ENCODE peak calls at places on chromosomes 7 and 10, in four cellular contexts. One of them, this sample, is unnamed.

GRCh38 chr10:62075912-62076311 is 174.4 kb downstream of the ARID5B start:
- DNase-seq in GM23248: peak; percentile 56
- DNase-seq in mesendoderm: no peak
- DNase-seq in neural progenitor cell: no peak
- DNase-seq in this sample: no peak

GRCh38 chr7:8263048-8263447 is 1.1 kb upstream of the ICA1 start:
- DNase-seq in mesendoderm: no peak
- DNase-seq in neural progenitor cell: no peak
- DNase-seq in GM23248: no peak
- DNase-seq in this sample: no peak

GRCh38 chr7:6589829-6590644 is at the start of gene INTS15:
- DNase-seq in GM23248: peak; percentile 91
- DNase-seq in mesendoderm: peak; percentile 87
- DNase-seq in neural progenitor cell: peak; percentile 94
- DNase-seq in this sample: peak; percentile 30

GRCh38 chr10:3206516-3207157 is 34.1 kb upstream of the PITRM1 start:
- DNase-seq in neural progenitor cell: no peak
- DNase-seq in mesendoderm: no peak
- DNase-seq in GM23248: no peak
- DNase-seq in this sample: no peak

GRCh38 chr10:7153750-7154149 is 257.1 kb downstream of the SFMBT2 start:
- DNase-seq in mesendoderm: no peak
- DNase-seq in neural progenitor cell: no peak
- DNase-seq in GM23248: no peak
- DNase-seq in this sample: no peak

GRCh38 chr7:157490465-157490912 is 153.7 kb downstream of the DNAJB6 start:
- DNase-seq in GM23248: peak; percentile 12
- DNase-seq in mesendoderm: no peak
- DNase-seq in neural progenitor cell: no peak
- DNase-seq in this sample: no peak

GRCh38 chr7:148924011-148924410 is 39.9 kb upstream of the EZH2 start:
- DNase-seq in neural progenitor cell: no peak
- DNase-seq in mesendoderm: no peak
- DNase-seq in GM23248: no peak
- DNase-seq in this sample: no peak

GRCh38 chr7:128408709-128409434 is 910 bp downstream of the IMPDH1 start:
- DNase-seq in neural progenitor cell: peak; percentile 76
- DNase-seq in GM23248: peak; percentile 57
- DNase-seq in mesendoderm: peak; percentile 6
- DNase-seq in this sample: no peak

GRCh38 chr10:92573091-92573797 is 649 bp downstream of the IDE start:
- DNase-seq in mesendoderm: peak; percentile 68
- DNase-seq in neural progenitor cell: peak; percentile 57
- DNase-seq in GM23248: peak; percentile 84
- DNase-seq in this sample: no peak

GRCh38 chr7:87213252-87213651 is 6.3 kb downstream of the TMEM243 start:
- DNase-seq in mesendoderm: no peak
- DNase-seq in GM23248: no peak
- DNase-seq in neural progenitor cell: no peak
- DNase-seq in this sample: no peak

GRCh38 chr10:121188005-121188404 is 336.8 kb downstream of the WDR11 start:
- DNase-seq in mesendoderm: peak; percentile 75
- DNase-seq in GM23248: no peak
- DNase-seq in neural progenitor cell: peak; percentile 52
- DNase-seq in this sample: no peak

GRCh38 chr10:121617176-121617575 is 18.9 kb upstream of the FGFR2 start:
- DNase-seq in GM23248: no peak
- DNase-seq in neural progenitor cell: no peak
- DNase-seq in mesendoderm: no peak
- DNase-seq in this sample: no peak

GRCh38 chr10:44056206-44056605 is 328.7 kb downstream of the CXCL12 start:
- DNase-seq in neural progenitor cell: no peak
- DNase-seq in mesendoderm: no peak
- DNase-seq in GM23248: peak; percentile 32
- DNase-seq in this sample: no peak

GRCh38 chr7:999921-1000593 is 17.1 kb downstream of the CYP2W1 start:
- DNase-seq in GM23248: no peak
- DNase-seq in neural progenitor cell: no peak
- DNase-seq in mesendoderm: no peak
- DNase-seq in this sample: no peak

GRCh38 chr7:1005303-1005702 is 22.3 kb downstream of the CYP2W1 start:
- DNase-seq in GM23248: no peak
- DNase-seq in neural progenitor cell: no peak
- DNase-seq in mesendoderm: no peak
- DNase-seq in this sample: no peak

GRCh38 chr7:1007901-1008300 is 24.9 kb downstream of the CYP2W1 start:
- DNase-seq in GM23248: no peak
- DNase-seq in mesendoderm: no peak
- DNase-seq in neural progenitor cell: no peak
- DNase-seq in this sample: no peak

GRCh38 chr7:1000594-1000935 is 17.6 kb downstream of the CYP2W1 start:
- DNase-seq in GM23248: no peak
- DNase-seq in mesendoderm: no peak
- DNase-seq in neural progenitor cell: no peak
- DNase-seq in this sample: no peak

GRCh38 chr7:1004018-1004880 is 21.3 kb downstream of the CYP2W1 start:
- DNase-seq in mesendoderm: no peak
- DNase-seq in GM23248: no peak
- DNase-seq in neural progenitor cell: no peak
- DNase-seq in this sample: no peak
- H3K4me3 ChIP-seq in mesendoderm: no peak overlapping the region
- H3K4me3 ChIP-seq in GM23248: no peak overlapping the region
- H3K4me3 ChIP-seq in neural progenitor cell: no peak overlapping the region
- H3K4me3 ChIP-seq in this sample: no peak overlapping the region

DNA sequence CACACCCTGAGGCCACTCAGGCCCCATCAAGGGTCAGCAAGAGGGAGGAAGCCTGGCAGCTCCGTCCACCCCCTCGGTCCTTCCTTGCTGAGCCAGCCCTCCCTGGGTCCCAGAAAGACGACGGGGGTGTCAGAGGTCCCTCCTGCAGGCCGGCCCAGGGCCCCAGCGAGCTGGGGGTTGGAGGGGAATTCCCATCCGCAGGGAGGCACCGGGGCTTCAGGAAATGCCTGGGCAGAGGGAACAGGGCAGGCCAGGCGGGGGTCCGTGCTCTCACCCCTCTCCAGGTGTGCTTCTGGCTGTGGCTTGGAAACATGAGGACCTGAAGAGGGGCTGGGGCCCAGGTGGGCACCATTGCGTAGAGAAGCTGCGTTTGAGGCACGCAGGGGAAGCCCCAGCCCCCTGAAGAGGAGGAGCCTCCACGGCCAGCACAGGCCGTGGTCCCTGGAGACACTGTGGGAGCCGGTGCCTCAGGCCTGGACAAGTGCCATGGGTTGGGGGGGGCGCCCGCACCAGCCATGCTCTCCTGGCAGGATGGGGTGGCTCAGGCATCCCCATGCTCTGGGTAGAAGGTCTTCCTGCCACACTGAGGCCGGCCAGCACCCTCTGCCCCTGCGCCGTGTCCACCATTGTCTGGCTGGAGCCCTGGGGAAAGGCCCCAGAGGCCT is 66.7 kb downstream of the PDGFA start:
- DNase-seq in GM23248: no peak
- DNase-seq in neural progenitor cell: no peak
- DNase-seq in mesendoderm: no peak
- DNase-seq in this sample: no peak
- H3K4me3 ChIP-seq in GM23248: no peak overlapping the region
- H3K4me3 ChIP-seq in neural progenitor cell: no peak overlapping the region
- H3K4me3 ChIP-seq in mesendoderm: no peak overlapping the region
- H3K4me3 ChIP-seq in this sample: no peak overlapping the region

GRCh38 chr7:95594185-95594584 is 2.1 kb downstream of the PDK4 start:
- DNase-seq in mesendoderm: no peak
- DNase-seq in GM23248: no peak
- DNase-seq in neural progenitor cell: no peak
- DNase-seq in this sample: no peak
- H3K4me3 ChIP-seq in mesendoderm: no peak overlapping the region
- H3K4me3 ChIP-seq in GM23248: no peak overlapping the region
- H3K4me3 ChIP-seq in neural progenitor cell: no peak overlapping the region
- H3K4me3 ChIP-seq in this sample: no peak overlapping the region

GRCh38 chr7:45978010-45978681 is 57.1 kb upstream of the IGFBP3 start:
- DNase-seq in mesendoderm: peak; percentile 97
- DNase-seq in GM23248: peak; percentile 99
- DNase-seq in neural progenitor cell: peak; percentile 14
- DNase-seq in this sample: peak; percentile 92
- H3K4me3 ChIP-seq in mesendoderm: no peak overlapping the region
- H3K4me3 ChIP-seq in GM23248: peak overlapping the region; percentile 37
- H3K4me3 ChIP-seq in neural progenitor cell: no peak overlapping the region
- H3K4me3 ChIP-seq in this sample: peak overlapping the region; percentile 29

DNA sequence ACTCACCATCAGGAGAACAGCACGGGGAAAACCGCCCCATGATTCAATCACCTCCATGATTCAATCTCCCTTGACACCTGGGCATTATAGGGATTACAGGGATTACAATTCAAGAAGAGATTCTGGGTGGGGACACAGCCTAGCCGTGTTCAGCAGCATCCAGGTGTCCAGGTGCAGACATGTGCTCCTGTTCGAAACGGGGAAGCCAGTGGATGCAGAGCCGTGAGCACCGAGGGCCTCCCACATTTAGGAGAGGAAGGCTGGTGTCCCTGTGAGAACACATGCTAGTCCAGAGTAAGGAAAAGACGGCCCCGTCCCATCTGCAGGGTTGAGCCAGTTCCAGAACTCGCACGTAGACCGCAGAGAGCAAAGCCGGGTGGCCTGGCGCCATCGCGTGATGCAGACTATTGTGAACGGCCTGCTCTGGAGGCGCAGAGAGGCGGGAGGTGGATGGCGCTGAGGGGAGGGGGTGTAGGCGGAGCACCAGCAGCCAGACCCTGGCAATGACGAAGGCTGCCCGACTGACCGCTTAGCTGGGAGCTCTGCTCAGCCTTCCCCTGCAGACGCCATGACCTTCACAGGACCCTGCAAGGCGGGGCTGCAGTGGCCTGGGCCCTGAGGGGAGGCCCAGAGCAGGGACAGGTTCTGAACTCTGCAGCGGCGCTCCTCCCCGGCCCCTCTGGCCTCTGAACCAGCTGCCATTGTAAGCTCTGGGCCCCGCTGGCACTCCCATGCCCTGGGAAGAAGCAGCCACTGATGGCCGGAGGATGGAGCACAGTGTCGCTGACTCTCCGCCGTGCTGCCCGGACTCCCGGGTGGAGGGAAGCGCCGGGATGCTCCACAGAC is 141.6 kb upstream of the TCERG1L start:
- DNase-seq in neural progenitor cell: peak; percentile 79
- DNase-seq in GM23248: no peak
- DNase-seq in mesendoderm: peak; percentile 89
- DNase-seq in this sample: no peak
- H3K4me3 ChIP-seq in neural progenitor cell: peak overlapping the region; percentile 36
- H3K4me3 ChIP-seq in GM23248: no peak overlapping the region
- H3K4me3 ChIP-seq in mesendoderm: peak overlapping the region; percentile 14
- H3K4me3 ChIP-seq in this sample: no peak overlapping the region

GRCh38 chr7:40599836-40600235 is 465.0 kb downstream of the SUGCT start:
- DNase-seq in GM23248: no peak
- DNase-seq in neural progenitor cell: no peak
- DNase-seq in mesendoderm: no peak
- DNase-seq in this sample: no peak
- H3K4me3 ChIP-seq in GM23248: no peak overlapping the region
- H3K4me3 ChIP-seq in neural progenitor cell: no peak overlapping the region
- H3K4me3 ChIP-seq in mesendoderm: no peak overlapping the region
- H3K4me3 ChIP-seq in this sample: no peak overlapping the region